ENCODE peak calls at places on chromosomes 12 and 14, in nine cellular contexts. A is keratinocyte; O is stimulated activated CD4-positive, alpha-beta T cell treated with anti-CD3 and anti-CD28 coated beads, Interleukin-2, amount 100 ng/mL, for 48 hours; G is fibroblast of mammary gland; N is activated CD4-positive, alpha-beta T cell treated with anti-CD3 and anti-CD28 coated beads, Interleukin-2, amount 50 U/mL, for 24 hours; P is iris pigment epithelial cell; I is NCI-H2081; V is DMS153; H is foreskin fibroblast. E is an unnamed sample.
A peak's percentile ranks its signal among the peaks of the same experiment; 100 is the strongest.

GRCh38 chr14:102927346-102927877 is 4.9 kb downstream of the AMN start:
- DNase-seq in N (no peak), O (no peak), A (peak; percentile 67), G (no peak), H (no peak), P (no peak), V (no peak), I (no peak), E (no peak)

GRCh38 chr12:116492703-116493324 is 66.4 kb upstream of the MAP1LC3B2 start:
- DNase-seq in O (no peak), N (no peak), I (no peak), V (no peak), H (peak; percentile 72), G (peak; percentile 95), P (peak; percentile 78), A (no peak), E (no peak)

GRCh38 chr14:61528591-61529021 is 166.7 kb upstream of the HIF1A start:
- DNase-seq in G (peak; percentile 97), A (peak; percentile 38), O (no peak), I (no peak), N (no peak), V (no peak), H (peak; percentile 91), P (peak; percentile 95), E (no peak)

GRCh38 chr12:24780969-24781368 is 167.9 kb downstream of the BCAT1 start:
- DNase-seq in N (no peak), H (peak; percentile 55), P (no peak), G (peak; percentile 79), I (peak; percentile 10), O (no peak), V (no peak), A (no peak), E (no peak)

GRCh38 chr12:130765186-130765659 is 49.1 kb upstream of the RIMBP2 start:
- DNase-seq in N (no peak), V (no peak), A (no peak), H (no peak), P (peak; percentile 16), O (no peak), I (no peak), G (peak; percentile 44), E (peak; percentile 5)

GRCh38 chr12:6549379-6550151 is 6.3 kb downstream of the IFFO1 start:
- DNase-seq in A (no peak), V (no peak), I (no peak), O (no peak), H (no peak), P (no peak), N (no peak), G (no peak), E (no peak)

GRCh38 chr12:2256915-2257314 is 204.1 kb downstream of the CACNA1C start:
- DNase-seq in N (no peak), G (peak; percentile 43), V (no peak), I (no peak), P (peak; percentile 67), A (no peak), O (no peak), H (peak; percentile 51), E (no peak)

GRCh38 chr12:122089080-122089479 is 10.5 kb downstream of the MLXIP start:
- DNase-seq in I (no peak), P (no peak), G (no peak), O (no peak), V (peak; percentile 29), H (no peak), N (no peak), A (no peak), E (no peak)

GRCh38 chr12:123952037-123952436 is 20.6 kb downstream of the CCDC92 start:
- DNase-seq in P (no peak), V (no peak), H (no peak), I (no peak), A (no peak), O (no peak), G (no peak), N (no peak), E (no peak)

GRCh38 chr14:61466905-61467280 is 145.5 kb downstream of the PRKCH start:
- DNase-seq in I (no peak), V (no peak), H (no peak), G (no peak), A (no peak), P (no peak), N (no peak), O (no peak), E (no peak)

GRCh38 chr12:83462419-83462818 is 775.7 kb downstream of the TMTC2 start:
- DNase-seq in V (peak; percentile 1), H (no peak), P (no peak), N (no peak), O (no peak), A (no peak), G (no peak), I (no peak), E (no peak)

GRCh38 chr14:95078841-95079240 is 78.5 kb downstream of the DICER1 start:
- DNase-seq in I (no peak), O (no peak), N (no peak), V (no peak), P (no peak), H (no peak), A (no peak), G (no peak), E (no peak)

GRCh38 chr14:91230363-91231035 is 14.0 kb downstream of the GPR68 start:
- DNase-seq in I (no peak), O (no peak), A (no peak), P (peak; percentile 49), N (no peak), V (no peak), H (peak; percentile 23), G (peak; percentile 56), E (peak; percentile 76)